ENCODE peak calls at places on chromosome 17, in six cellular contexts. W is Caco-2, J is fibroblast of villous mesenchyme, G is left lung, X is astrocyte, B is A549. Z is an unnamed sample.

GRCh38 chr17:4580291-4580690 is 4.0 kb upstream of the SMTNL2 start:
- DNase-seq in J (no peak), B (no peak), X (no peak), W (no peak), G (peak; percentile 74), Z (no peak)

GRCh38 chr17:5467416-5467815 is 1.4 kb downstream of the DHX33 start:
- DNase-seq in W (no peak), G (no peak), X (no peak), J (no peak), B (no peak), Z (no peak)

GRCh38 chr17:56316604-56317003 is 163.3 kb downstream of the ANKFN1 start:
- DNase-seq in B (no peak), X (no peak), G (no peak), J (no peak), W (no peak), Z (no peak)

GRCh38 chr17:12035713-12036112 is 15.0 kb downstream of the MAP2K4 start:
- DNase-seq in B (no peak), X (no peak), W (no peak), G (no peak), J (no peak), Z (no peak)

GRCh38 chr17:77127735-77128361 is 12.9 kb upstream of the SEC14L1 start:
- DNase-seq in X (peak; percentile 41), J (no peak), B (no peak), G (peak; percentile 86), W (no peak), Z (peak; percentile 31)

GRCh38 chr17:4175921-4176802 is 33.2 kb downstream of the CYB5D2 start:
- DNase-seq in X (peak; percentile 6), W (no peak), J (peak; percentile 60), G (no peak), B (no peak), Z (no peak)

GRCh38 chr17:46742539-46743270 is 75.8 kb downstream of the WNT3 start:
- DNase-seq in G (no peak), B (peak; percentile 84), J (peak; percentile 78), W (no peak), X (peak; percentile 79), Z (peak; percentile 96)

GRCh38 chr17:31130286-31131224 is 35.8 kb downstream of the NF1 start:
- DNase-seq in B (no peak), G (peak; percentile 62), J (no peak), X (no peak), W (no peak), Z (no peak)

GRCh38 chr17:44911133-44912001 is 3.9 kb downstream of the GFAP start:
- DNase-seq in B (peak; percentile 87), J (peak; percentile 61), X (no peak), W (peak; percentile 72), G (peak; percentile 84), Z (peak; percentile 49)

GRCh38 chr17:9120471-9120870 is 99.2 kb downstream of the NTN1 start:
- DNase-seq in W (peak; percentile 11), J (no peak), X (no peak), G (no peak), B (peak; percentile 19), Z (no peak)

GRCh38 chr17:44071772-44072171 is 1.2 kb downstream of the G6PC3 start:
- DNase-seq in X (no peak), J (peak; percentile 19), B (no peak), W (no peak), G (no peak), Z (no peak)

GRCh38 chr17:36470499-36470898 is 16.0 kb upstream of the ZNHIT3 start:
- DNase-seq in G (no peak), B (no peak), W (no peak), X (no peak), J (no peak), Z (no peak)

GRCh38 chr17:4480929-4481898 is 17.5 kb upstream of the SPNS2 start:
- DNase-seq in G (no peak), X (no peak), W (no peak), B (no peak), J (no peak), Z (no peak)

GRCh38 chr17:41073676-41074075 is 8.0 kb upstream of the KRTAP2-4 start:
- DNase-seq in B (no peak), X (no peak), W (no peak), J (no peak), G (no peak), Z (no peak)

GRCh38 chr17:82703935-82704865 is 5.7 kb upstream of the RAB40B start:
- DNase-seq in W (peak; percentile 63), J (no peak), X (no peak), B (no peak), G (peak; percentile 57), Z (no peak)

GRCh38 chr17:76268015-76268749 is 3.0 kb downstream of the UBALD2 start:
- DNase-seq in J (peak; percentile 83), G (peak; percentile 94), W (no peak), X (peak; percentile 51), B (no peak), Z (peak; percentile 84)

GRCh38 chr17:35312790-35313711 is 60.4 kb downstream of the SLFN11 start:
- DNase-seq in W (peak; percentile 59), X (peak; percentile 46), G (peak; percentile 68), B (peak; percentile 77), J (peak; percentile 79), Z (peak; percentile 76)

GRCh38 chr17:50466371-50467113 is 2.1 kb downstream of the CHAD start:
- DNase-seq in B (no peak), X (no peak), W (no peak), J (no peak), G (peak; percentile 50), Z (no peak)

GRCh38 chr17:1607971-1608320 is 20.7 kb downstream of the SLC43A2 start:
- DNase-seq in J (peak; percentile 74), B (no peak), W (no peak), X (no peak), G (no peak), Z (no peak)

GRCh38 chr17:15944720-15945492 is at the start of gene ADORA2B:
- DNase-seq in B (peak; percentile 75), J (peak; percentile 85), X (peak; percentile 63), G (peak; percentile 94), W (peak; percentile 73), Z (peak; percentile 66)

GRCh38 chr17:39551879-39552278 is 55.8 kb downstream of the NEUROD2 start:
- DNase-seq in G (no peak), W (no peak), B (no peak), J (no peak), X (peak; percentile 34), Z (peak; percentile 26)

GRCh38 chr17:74750327-74751069 is 2.1 kb downstream of the NHERF1 start:
- DNase-seq in B (no peak), W (no peak), X (no peak), J (no peak), G (peak; percentile 70), Z (no peak)
- TF ChIP-seq CTCF in B (no peak), W (no peak), X (no peak), J (no peak), G (no peak), Z (no peak)

GRCh38 chr17:2854662-2855061 is 58.4 kb downstream of the RAP1GAP2 start:
- DNase-seq in J (no peak), G (no peak), W (no peak), X (no peak), B (no peak), Z (peak; percentile 5)

GRCh38 chr17:2853111-2853721 is 57.0 kb downstream of the RAP1GAP2 start:
- DNase-seq in J (peak; percentile 49), X (peak; percentile 22), W (no peak), G (peak; percentile 88), B (peak; percentile 63), Z (peak; percentile 43)

GRCh38 chr17:2856727-2857126 is 60.5 kb downstream of the RAP1GAP2 start:
- DNase-seq in X (no peak), G (no peak), B (no peak), J (no peak), W (no peak), Z (no peak)

GRCh38 chr17:2853722-2854580 is 57.7 kb downstream of the RAP1GAP2 start:
- DNase-seq in J (no peak), G (peak; percentile 80), W (peak; percentile 83), B (peak; percentile 55), X (no peak), Z (peak; percentile 14)

DNA sequence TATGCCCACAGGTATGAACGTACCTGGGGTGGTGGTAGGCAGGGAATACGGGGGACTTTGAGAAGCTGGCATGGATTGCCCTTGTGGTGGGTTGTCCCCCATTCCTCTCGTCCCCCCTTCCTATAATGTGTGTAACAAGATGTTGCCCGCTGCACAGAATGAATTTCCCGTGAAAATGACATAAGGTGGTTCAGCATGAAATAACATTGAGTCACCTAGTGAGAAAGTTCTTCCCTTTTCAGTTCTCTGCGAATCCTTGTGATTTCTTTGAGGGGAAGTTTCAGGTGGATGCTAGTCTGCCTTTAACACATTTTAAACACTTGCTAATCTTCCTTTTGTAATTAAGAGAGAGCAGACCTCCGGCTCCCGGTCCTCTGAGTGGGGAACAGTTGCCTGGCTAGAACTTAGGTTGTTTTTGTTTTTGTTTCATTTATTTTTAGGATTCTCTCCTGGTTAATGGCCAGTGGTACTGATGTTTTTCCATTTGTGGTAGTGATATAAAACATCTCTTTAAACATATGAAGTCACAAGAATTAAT is 58.9 kb downstream of the RAP1GAP2 start:
- DNase-seq in X (no peak), B (no peak), W (no peak), J (no peak), G (no peak), Z (peak; percentile 17)
- H3K4me3 ChIP-seq in X (no peak overlapping the region), B (peak overlapping the region; percentile 72), W (peak overlapping the region; percentile 81), J (no peak overlapping the region), G (peak overlapping the region; percentile 48), Z (peak overlapping the region; percentile 63)

GRCh38 chr17:64097196-64097936 is 32.6 kb downstream of the ERN1 start:
- DNase-seq in G (no peak), X (peak; percentile 44), B (no peak), J (peak; percentile 89), W (no peak), Z (peak; percentile 94)
- TF ChIP-seq CTCF in G (no peak), X (no peak), B (no peak), J (no peak), W (no peak), Z (no peak)

GRCh38 chr17:54900457-54901229 is at the start of gene TOM1L1:
- DNase-seq in J (peak; percentile 68), B (peak; percentile 85), G (peak; percentile 93), X (peak; percentile 47), W (peak; percentile 90), Z (peak; percentile 48)

GRCh38 chr17:54902611-54903010 is 2.0 kb downstream of the TOM1L1 start:
- DNase-seq in W (no peak), X (no peak), G (no peak), J (no peak), B (no peak), Z (no peak)

GRCh38 chr17:54902017-54902416 is 1.4 kb downstream of the TOM1L1 start:
- DNase-seq in G (no peak), W (no peak), B (no peak), X (no peak), J (no peak), Z (no peak)

GRCh38 chr17:54899721-54900456 is 763 bp upstream of the TOM1L1 start:
- DNase-seq in J (no peak), B (no peak), W (no peak), X (no peak), G (no peak), Z (no peak)

DNA sequence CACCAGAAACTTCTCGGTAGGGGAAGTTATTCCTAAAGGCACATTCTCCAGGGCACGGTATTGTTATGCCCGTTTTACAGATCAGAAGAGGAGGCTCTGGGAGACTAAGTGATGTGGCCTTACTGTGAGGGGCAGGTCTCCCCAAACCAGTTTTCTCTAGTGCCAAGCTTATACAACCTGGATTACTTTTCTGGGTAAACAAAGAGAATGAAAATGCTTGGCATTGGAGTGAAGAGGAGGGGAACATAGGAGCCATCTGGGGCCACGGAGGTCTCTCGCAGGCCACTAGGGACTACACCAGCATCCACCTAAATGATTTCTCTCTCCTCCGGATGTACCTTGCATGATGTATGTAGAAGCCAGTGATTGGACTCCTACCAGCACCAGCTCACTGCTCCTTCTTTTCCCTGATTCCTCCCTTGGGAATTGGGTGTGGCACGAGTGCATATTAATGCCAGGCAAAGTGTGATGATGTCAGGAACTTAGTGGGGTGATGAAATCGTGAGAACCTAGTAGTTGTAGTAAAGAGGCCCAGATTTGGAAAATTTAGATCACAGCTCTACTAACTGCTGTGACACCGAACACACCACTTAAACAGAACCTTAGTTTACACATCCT is 687 bp downstream of the TOM1L1 start:
- DNase-seq in W (no peak), X (peak; percentile 17), J (peak; percentile 66), B (peak; percentile 83), G (no peak), Z (peak; percentile 61)
- H3K4me3 ChIP-seq in W (peak overlapping the region; percentile 96), X (peak overlapping the region; percentile 75), J (peak overlapping the region; percentile 87), B (peak overlapping the region; percentile 90), G (peak overlapping the region; percentile 47), Z (peak overlapping the region; percentile 70)